ENCODE peak calls at places on chromosome 16, in four cellular contexts. One of them, this sample, is unnamed.

GRCh38 chr16:68800257-68800875 is 43.0 kb upstream of the TANGO6 start:
- DNase-seq in A549: peak; percentile 81
- DNase-seq in K562: peak; percentile 64
- DNase-seq in GM12878: peak; percentile 66
- DNase-seq in this sample: peak; percentile 71

GRCh38 chr16:85838381-85838780 is 38.9 kb downstream of the COX4I1 start:
- DNase-seq in GM12878: no peak
- DNase-seq in A549: no peak
- DNase-seq in K562: no peak
- DNase-seq in this sample: no peak

GRCh38 chr16:47058295-47059086 is 85.0 kb upstream of the DNAJA2 start:
- DNase-seq in K562: peak; percentile 16
- DNase-seq in GM12878: no peak
- DNase-seq in A549: no peak
- DNase-seq in this sample: no peak

GRCh38 chr16:54926166-54926838 is 4.4 kb upstream of the IRX5 start:
- DNase-seq in K562: no peak
- DNase-seq in A549: no peak
- DNase-seq in GM12878: no peak
- DNase-seq in this sample: no peak

GRCh38 chr16:88477631-88478030 is 24.6 kb downstream of the ZFPM1 start:
- DNase-seq in GM12878: no peak
- DNase-seq in A549: no peak
- DNase-seq in K562: no peak
- DNase-seq in this sample: no peak

GRCh38 chr16:2821483-2822157 is 4.6 kb downstream of the PRSS21 start:
- DNase-seq in GM12878: no peak
- DNase-seq in A549: no peak
- DNase-seq in K562: no peak
- DNase-seq in this sample: peak; percentile 66

GRCh38 chr16:54923055-54923473 is 7.6 kb upstream of the IRX5 start:
- DNase-seq in GM12878: no peak
- DNase-seq in K562: no peak
- DNase-seq in A549: no peak
- DNase-seq in this sample: no peak

GRCh38 chr16:10584956-10585561 is 4.7 kb upstream of the EMP2 start:
- DNase-seq in GM12878: no peak
- DNase-seq in A549: no peak
- DNase-seq in K562: no peak
- DNase-seq in this sample: no peak

GRCh38 chr16:4614571-4615388 is at the start of gene UBALD1:
- DNase-seq in A549: peak; percentile 89
- DNase-seq in K562: peak; percentile 82
- DNase-seq in GM12878: peak; percentile 48
- DNase-seq in this sample: peak; percentile 93
- TF ChIP-seq REST in A549: no peak
- TF ChIP-seq REST in K562: no peak
- TF ChIP-seq REST in GM12878: no peak
- TF ChIP-seq REST in this sample: no peak

DNA sequence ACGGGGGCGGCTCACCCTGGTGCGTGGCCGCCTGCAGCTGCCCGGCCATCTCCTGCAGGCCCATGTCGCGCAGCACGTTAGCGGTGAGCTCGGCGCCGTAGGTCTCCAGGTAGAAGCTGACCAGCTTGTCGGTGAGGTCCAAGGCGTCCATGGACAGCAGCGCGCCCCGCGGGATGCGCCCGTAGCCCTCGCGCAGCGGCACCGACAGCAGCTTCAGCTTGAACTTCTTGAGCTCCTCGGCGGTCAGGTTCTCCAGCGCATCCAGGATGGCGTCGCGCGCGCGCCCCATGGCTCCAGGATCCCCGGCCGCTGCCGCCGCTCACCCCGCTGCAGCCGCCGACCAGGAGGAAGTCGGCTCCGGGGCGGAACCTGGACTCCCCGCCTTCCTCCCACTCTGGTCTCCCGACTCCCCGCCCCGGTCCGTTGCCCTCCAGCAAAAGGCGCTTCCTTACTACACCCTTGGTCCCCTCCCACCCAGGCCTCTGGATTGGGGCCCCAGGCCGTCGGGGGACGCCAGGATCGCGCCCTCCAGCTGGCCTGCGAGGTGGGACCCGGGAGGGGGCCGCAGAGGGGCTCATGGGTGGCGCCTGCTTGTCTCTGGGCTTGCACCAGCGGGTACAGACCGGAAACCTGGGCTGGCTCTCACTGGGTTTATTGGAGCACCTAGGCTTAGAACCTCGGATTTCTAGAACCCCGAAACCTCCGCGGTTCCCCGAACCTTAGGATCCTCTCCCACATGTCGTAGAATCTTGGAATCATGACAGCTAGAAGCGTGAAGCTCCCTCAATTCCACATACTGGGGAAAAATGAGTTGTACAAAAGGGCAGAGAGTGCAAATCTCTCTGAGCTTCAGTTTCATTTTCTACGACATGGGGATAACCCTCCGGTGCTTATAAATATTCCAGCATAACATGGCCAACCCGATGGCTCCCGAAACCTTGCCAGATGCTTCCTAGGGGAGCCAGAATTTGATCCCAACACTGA is at the start of gene PYCARD:
- DNase-seq in A549: no peak
- DNase-seq in K562: peak; percentile 59
- DNase-seq in GM12878: no peak
- DNase-seq in this sample: peak; percentile 60
- TF ChIP-seq RCOR1 in A549: no peak
- TF ChIP-seq RCOR1 in K562: no peak
- TF ChIP-seq RCOR1 in GM12878: no peak
- TF ChIP-seq RCOR1 in this sample: no peak

GRCh38 chr16:25751230-25751629 is 59.5 kb downstream of the HS3ST4 start:
- DNase-seq in K562: no peak
- DNase-seq in A549: no peak
- DNase-seq in GM12878: no peak
- DNase-seq in this sample: no peak
- TF ChIP-seq REST in K562: no peak
- TF ChIP-seq REST in A549: no peak
- TF ChIP-seq REST in GM12878: no peak
- TF ChIP-seq REST in this sample: no peak

GRCh38 chr16:56910114-56910511 is 21.8 kb upstream of the HERPUD1 start:
- DNase-seq in GM12878: no peak
- DNase-seq in K562: no peak
- DNase-seq in A549: no peak
- DNase-seq in this sample: no peak
- TF ChIP-seq RCOR1 in GM12878: no peak
- TF ChIP-seq RCOR1 in K562: no peak
- TF ChIP-seq RCOR1 in A549: no peak
- TF ChIP-seq RCOR1 in this sample: no peak

GRCh38 chr16:79011282-79011681 is 589.3 kb downstream of the MAF start:
- DNase-seq in K562: no peak
- DNase-seq in GM12878: no peak
- DNase-seq in A549: no peak
- DNase-seq in this sample: no peak
- TF ChIP-seq REST in K562: no peak
- TF ChIP-seq REST in GM12878: no peak
- TF ChIP-seq REST in A549: no peak
- TF ChIP-seq REST in this sample: no peak

GRCh38 chr16:26348095-26348494 is 656.3 kb downstream of the HS3ST4 start:
- DNase-seq in K562: no peak
- DNase-seq in GM12878: no peak
- DNase-seq in A549: no peak
- DNase-seq in this sample: no peak

GRCh38 chr16:26345951-26346350 is 654.2 kb downstream of the HS3ST4 start:
- DNase-seq in GM12878: no peak
- DNase-seq in K562: no peak
- DNase-seq in A549: no peak
- DNase-seq in this sample: no peak

DNA sequence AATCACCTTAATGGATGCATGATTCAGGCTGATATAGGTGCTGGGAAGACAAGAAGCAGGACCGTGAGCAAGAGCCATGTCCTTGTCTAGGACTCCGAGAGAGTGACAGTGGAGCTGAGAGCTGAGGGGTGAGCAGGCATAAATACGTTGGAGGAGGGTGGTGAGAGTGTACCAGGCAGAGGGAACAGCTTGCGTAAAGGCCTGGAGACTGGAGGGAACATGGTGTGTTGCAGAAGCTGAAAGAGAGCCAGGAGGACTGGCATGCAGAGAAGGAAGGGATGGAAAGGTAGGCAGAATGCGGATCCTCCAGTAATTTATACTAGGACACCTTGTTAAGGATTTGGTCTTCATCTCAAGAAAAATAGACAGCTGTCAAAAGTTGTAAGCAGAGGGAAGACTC is 653.2 kb downstream of the HS3ST4 start:
- DNase-seq in A549: no peak
- DNase-seq in GM12878: no peak
- DNase-seq in K562: no peak
- DNase-seq in this sample: no peak
- TF ChIP-seq RCOR1 in A549: no peak
- TF ChIP-seq RCOR1 in GM12878: no peak
- TF ChIP-seq RCOR1 in K562: no peak
- TF ChIP-seq RCOR1 in this sample: no peak

GRCh38 chr16:30149250-30149885 is 26.3 kb upstream of the MAPK3 start:
- DNase-seq in K562: no peak
- DNase-seq in GM12878: no peak
- DNase-seq in A549: no peak
- DNase-seq in this sample: no peak
- TF ChIP-seq REST in K562: no peak
- TF ChIP-seq REST in GM12878: no peak
- TF ChIP-seq REST in A549: no peak
- TF ChIP-seq REST in this sample: no peak

This sample was measured in SK-N-SH.